ENCODE peak calls at places on chromosome 22, in seven cellular contexts. One of them, this sample, is unnamed.

GRCh38 chr22:38951734-38952133 is 5.7 kb upstream of the APOBEC3A start:
- DNase-seq in MCF 10A: no peak
- DNase-seq in HFF-Myc: no peak
- DNase-seq in tibial nerve: no peak
- DNase-seq in neural crest cell: no peak
- DNase-seq in fibroblast of lung: no peak
- DNase-seq in WTC11: no peak
- DNase-seq in this sample: no peak

GRCh38 chr22:49586873-49587272 is 240.8 kb downstream of the BRD1 start:
- DNase-seq in MCF 10A: no peak
- DNase-seq in HFF-Myc: no peak
- DNase-seq in tibial nerve: no peak
- DNase-seq in neural crest cell: no peak
- DNase-seq in fibroblast of lung: no peak
- DNase-seq in WTC11: peak
- DNase-seq in this sample: no peak

GRCh38 chr22:48579035-48579914 is 1248.4 kb downstream of the BRD1 start:
- DNase-seq in MCF 10A: no peak
- DNase-seq in HFF-Myc: no peak
- DNase-seq in tibial nerve: no peak
- DNase-seq in neural crest cell: no peak
- DNase-seq in fibroblast of lung: peak
- DNase-seq in WTC11: no peak
- DNase-seq in this sample: no peak

GRCh38 chr22:32589007-32589406 is 114.4 kb downstream of the FBXO7 start:
- DNase-seq in MCF 10A: no peak
- DNase-seq in HFF-Myc: no peak
- DNase-seq in tibial nerve: peak
- DNase-seq in neural crest cell: no peak
- DNase-seq in fibroblast of lung: no peak
- DNase-seq in WTC11: no peak
- DNase-seq in this sample: no peak

GRCh38 chr22:32676196-32676595 is 125.3 kb upstream of the TIMP3 start:
- DNase-seq in MCF 10A: peak
- DNase-seq in HFF-Myc: no peak
- DNase-seq in tibial nerve: no peak
- DNase-seq in neural crest cell: no peak
- DNase-seq in fibroblast of lung: no peak
- DNase-seq in WTC11: no peak
- DNase-seq in this sample: no peak

GRCh38 chr22:37409557-37409956 is 17.7 kb downstream of the ELFN2 start:
- DNase-seq in MCF 10A: no peak
- DNase-seq in HFF-Myc: no peak
- DNase-seq in tibial nerve: no peak
- DNase-seq in neural crest cell: no peak
- DNase-seq in fibroblast of lung: no peak
- DNase-seq in WTC11: no peak
- DNase-seq in this sample: no peak

GRCh38 chr22:35324067-35324466 is 24.4 kb downstream of the TOM1 start:
- DNase-seq in MCF 10A: no peak
- DNase-seq in HFF-Myc: no peak
- DNase-seq in tibial nerve: no peak
- DNase-seq in neural crest cell: no peak
- DNase-seq in fibroblast of lung: no peak
- DNase-seq in WTC11: no peak
- DNase-seq in this sample: no peak

GRCh38 chr22:50467341-50467740 is 7.5 kb downstream of the SBF1 start:
- DNase-seq in MCF 10A: no peak
- DNase-seq in HFF-Myc: no peak
- DNase-seq in tibial nerve: no peak
- DNase-seq in neural crest cell: no peak
- DNase-seq in fibroblast of lung: no peak
- DNase-seq in WTC11: no peak
- DNase-seq in this sample: no peak

GRCh38 chr22:36182056-36182455 is 19.6 kb downstream of the APOL4 start:
- DNase-seq in MCF 10A: no peak
- DNase-seq in HFF-Myc: no peak
- DNase-seq in tibial nerve: no peak
- DNase-seq in neural crest cell: no peak
- DNase-seq in fibroblast of lung: peak
- DNase-seq in WTC11: no peak
- DNase-seq in this sample: no peak

GRCh38 chr22:50267591-50268390 is 2.4 kb downstream of the MAPK11 start:
- DNase-seq in MCF 10A: peak
- DNase-seq in HFF-Myc: no peak
- DNase-seq in tibial nerve: peak
- DNase-seq in neural crest cell: no peak
- DNase-seq in fibroblast of lung: peak
- DNase-seq in WTC11: peak
- DNase-seq in this sample: no peak

GRCh38 chr22:38981005-38981658 is 1.0 kb upstream of the APOBEC3B start:
- DNase-seq in MCF 10A: peak
- DNase-seq in HFF-Myc: no peak
- DNase-seq in tibial nerve: no peak
- DNase-seq in neural crest cell: no peak
- DNase-seq in fibroblast of lung: peak
- DNase-seq in WTC11: no peak
- DNase-seq in this sample: no peak

GRCh38 chr22:39920134-39920743 is 19.4 kb downstream of the GRAP2 start:
- DNase-seq in MCF 10A: no peak
- DNase-seq in HFF-Myc: no peak
- DNase-seq in tibial nerve: no peak
- DNase-seq in neural crest cell: no peak
- DNase-seq in fibroblast of lung: no peak
- DNase-seq in WTC11: no peak
- DNase-seq in this sample: no peak

GRCh38 chr22:50034126-50035081 is 21.8 kb upstream of the IL17REL start:
- DNase-seq in MCF 10A: no peak
- DNase-seq in HFF-Myc: no peak
- DNase-seq in tibial nerve: no peak
- DNase-seq in neural crest cell: no peak
- DNase-seq in fibroblast of lung: no peak
- DNase-seq in WTC11: no peak
- DNase-seq in this sample: no peak

GRCh38 chr22:40046126-40046525 is 51.4 kb downstream of the FAM83F start:
- DNase-seq in MCF 10A: no peak
- DNase-seq in HFF-Myc: no peak
- DNase-seq in tibial nerve: no peak
- DNase-seq in neural crest cell: no peak
- DNase-seq in fibroblast of lung: no peak
- DNase-seq in WTC11: no peak
- DNase-seq in this sample: no peak

GRCh38 chr22:35643991-35644390 is 4.3 kb upstream of the APOL6 start:
- DNase-seq in MCF 10A: peak
- DNase-seq in HFF-Myc: no peak
- DNase-seq in tibial nerve: no peak
- DNase-seq in neural crest cell: no peak
- DNase-seq in fibroblast of lung: no peak
- DNase-seq in WTC11: no peak
- DNase-seq in this sample: no peak

GRCh38 chr22:42632096-42632495 is 8.3 kb downstream of the ATP5MGL start:
- DNase-seq in MCF 10A: no peak
- DNase-seq in HFF-Myc: no peak
- DNase-seq in tibial nerve: peak
- DNase-seq in neural crest cell: no peak
- DNase-seq in fibroblast of lung: no peak
- DNase-seq in WTC11: no peak
- DNase-seq in this sample: no peak
- TF ChIP-seq CTCF in MCF 10A: peak
- TF ChIP-seq CTCF in HFF-Myc: peak
- TF ChIP-seq CTCF in tibial nerve: no peak
- TF ChIP-seq CTCF in neural crest cell: peak
- TF ChIP-seq CTCF in fibroblast of lung: peak
- TF ChIP-seq CTCF in WTC11: no peak
- TF ChIP-seq CTCF in this sample: peak

GRCh38 chr22:27628341-27628740 is 173.2 kb downstream of the MN1 start:
- DNase-seq in MCF 10A: no peak
- DNase-seq in HFF-Myc: no peak
- DNase-seq in tibial nerve: no peak
- DNase-seq in neural crest cell: no peak
- DNase-seq in fibroblast of lung: no peak
- DNase-seq in WTC11: no peak
- DNase-seq in this sample: no peak

GRCh38 chr22:27625769-27626674 is 175.5 kb downstream of the MN1 start:
- DNase-seq in MCF 10A: no peak
- DNase-seq in HFF-Myc: no peak
- DNase-seq in tibial nerve: no peak
- DNase-seq in neural crest cell: no peak
- DNase-seq in fibroblast of lung: no peak
- DNase-seq in WTC11: no peak
- DNase-seq in this sample: no peak

GRCh38 chr22:27626675-27627443 is 174.7 kb downstream of the MN1 start:
- DNase-seq in MCF 10A: no peak
- DNase-seq in HFF-Myc: no peak
- DNase-seq in tibial nerve: no peak
- DNase-seq in neural crest cell: no peak
- DNase-seq in fibroblast of lung: no peak
- DNase-seq in WTC11: no peak
- DNase-seq in this sample: no peak

GRCh38 chr22:27627901-27628300 is 173.7 kb downstream of the MN1 start:
- DNase-seq in MCF 10A: no peak
- DNase-seq in HFF-Myc: no peak
- DNase-seq in tibial nerve: no peak
- DNase-seq in neural crest cell: no peak
- DNase-seq in fibroblast of lung: no peak
- DNase-seq in WTC11: no peak
- DNase-seq in this sample: no peak

GRCh38 chr22:27627444-27627833 is 174.1 kb downstream of the MN1 start:
- DNase-seq in MCF 10A: peak
- DNase-seq in HFF-Myc: no peak
- DNase-seq in tibial nerve: no peak
- DNase-seq in neural crest cell: no peak
- DNase-seq in fibroblast of lung: no peak
- DNase-seq in WTC11: no peak
- DNase-seq in this sample: no peak
- TF ChIP-seq CTCF in MCF 10A: no peak
- TF ChIP-seq CTCF in HFF-Myc: no peak
- TF ChIP-seq CTCF in tibial nerve: no peak
- TF ChIP-seq CTCF in neural crest cell: no peak
- TF ChIP-seq CTCF in fibroblast of lung: no peak
- TF ChIP-seq CTCF in WTC11: no peak
- TF ChIP-seq CTCF in this sample: no peak

GRCh38 chr22:29798801-29799200 is 31.6 kb downstream of the UQCR10 start:
- DNase-seq in MCF 10A: no peak
- DNase-seq in HFF-Myc: no peak
- DNase-seq in tibial nerve: no peak
- DNase-seq in neural crest cell: no peak
- DNase-seq in fibroblast of lung: no peak
- DNase-seq in WTC11: no peak
- DNase-seq in this sample: no peak

GRCh38 chr22:29799217-29799680 is 32.1 kb downstream of the UQCR10 start:
- DNase-seq in MCF 10A: peak
- DNase-seq in HFF-Myc: peak
- DNase-seq in tibial nerve: peak
- DNase-seq in neural crest cell: no peak
- DNase-seq in fibroblast of lung: peak
- DNase-seq in WTC11: no peak
- DNase-seq in this sample: no peak

GRCh38 chr22:29803190-29803589 is 34.9 kb downstream of the ASCC2 start:
- DNase-seq in MCF 10A: no peak
- DNase-seq in HFF-Myc: no peak
- DNase-seq in tibial nerve: no peak
- DNase-seq in neural crest cell: no peak
- DNase-seq in fibroblast of lung: no peak
- DNase-seq in WTC11: no peak
- DNase-seq in this sample: no peak

GRCh38 chr22:29801796-29802195 is 34.6 kb downstream of the UQCR10 start:
- DNase-seq in MCF 10A: no peak
- DNase-seq in HFF-Myc: no peak
- DNase-seq in tibial nerve: no peak
- DNase-seq in neural crest cell: no peak
- DNase-seq in fibroblast of lung: no peak
- DNase-seq in WTC11: no peak
- DNase-seq in this sample: no peak

GRCh38 chr22:29801153-29801552 is 34.0 kb downstream of the UQCR10 start:
- DNase-seq in MCF 10A: no peak
- DNase-seq in HFF-Myc: no peak
- DNase-seq in tibial nerve: no peak
- DNase-seq in neural crest cell: no peak
- DNase-seq in fibroblast of lung: no peak
- DNase-seq in WTC11: no peak
- DNase-seq in this sample: no peak
- TF ChIP-seq CTCF in MCF 10A: no peak
- TF ChIP-seq CTCF in HFF-Myc: no peak
- TF ChIP-seq CTCF in tibial nerve: no peak
- TF ChIP-seq CTCF in neural crest cell: no peak
- TF ChIP-seq CTCF in fibroblast of lung: no peak
- TF ChIP-seq CTCF in WTC11: no peak
- TF ChIP-seq CTCF in this sample: no peak

GRCh38 chr22:17176715-17177114 is 17.6 kb upstream of the HDHD5 start:
- DNase-seq in MCF 10A: no peak
- DNase-seq in HFF-Myc: no peak
- DNase-seq in tibial nerve: no peak
- DNase-seq in neural crest cell: no peak
- DNase-seq in fibroblast of lung: no peak
- DNase-seq in WTC11: no peak
- DNase-seq in this sample: no peak
- TF ChIP-seq CTCF in MCF 10A: no peak
- TF ChIP-seq CTCF in HFF-Myc: no peak
- TF ChIP-seq CTCF in tibial nerve: no peak
- TF ChIP-seq CTCF in neural crest cell: no peak
- TF ChIP-seq CTCF in fibroblast of lung: no peak
- TF ChIP-seq CTCF in WTC11: no peak
- TF ChIP-seq CTCF in this sample: no peak

GRCh38 chr22:30247561-30247960 is 1.0 kb upstream of the LIF start:
- DNase-seq in MCF 10A: no peak
- DNase-seq in HFF-Myc: no peak
- DNase-seq in tibial nerve: no peak
- DNase-seq in neural crest cell: no peak
- DNase-seq in fibroblast of lung: no peak
- DNase-seq in WTC11: no peak
- DNase-seq in this sample: no peak

GRCh38 chr22:30247974-30248373 is 1.4 kb upstream of the LIF start:
- DNase-seq in MCF 10A: no peak
- DNase-seq in HFF-Myc: no peak
- DNase-seq in tibial nerve: no peak
- DNase-seq in neural crest cell: no peak
- DNase-seq in fibroblast of lung: no peak
- DNase-seq in WTC11: no peak
- DNase-seq in this sample: no peak

GRCh38 chr22:30245985-30246901 is at the start of gene LIF:
- DNase-seq in MCF 10A: peak
- DNase-seq in HFF-Myc: no peak
- DNase-seq in tibial nerve: no peak
- DNase-seq in neural crest cell: no peak
- DNase-seq in fibroblast of lung: peak
- DNase-seq in WTC11: peak
- DNase-seq in this sample: peak

GRCh38 chr22:30248484-30248883 is 1.9 kb upstream of the LIF start:
- DNase-seq in MCF 10A: no peak
- DNase-seq in HFF-Myc: no peak
- DNase-seq in tibial nerve: no peak
- DNase-seq in neural crest cell: no peak
- DNase-seq in fibroblast of lung: no peak
- DNase-seq in WTC11: no peak
- DNase-seq in this sample: no peak

DNA sequence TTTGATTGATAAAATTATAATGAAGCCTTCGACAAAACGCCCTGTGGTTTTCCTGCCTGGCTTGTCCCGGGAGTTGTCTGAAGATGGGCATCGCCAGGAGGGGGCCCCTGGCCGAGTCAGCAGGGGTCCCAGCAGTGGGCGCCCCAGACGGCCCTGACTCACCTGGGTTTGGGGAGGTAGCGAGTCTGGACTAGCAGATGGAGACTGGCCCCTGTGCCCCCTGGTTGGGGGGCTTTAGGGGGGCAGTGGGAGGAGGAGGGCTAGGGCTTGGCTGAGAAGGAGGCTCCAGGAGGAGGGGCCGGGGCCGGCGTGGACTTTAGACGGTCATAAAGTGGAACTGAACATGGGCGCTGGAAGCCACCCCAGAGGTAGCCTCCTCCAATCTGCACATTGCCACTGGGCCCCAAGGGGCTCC is 410 bp upstream of the LIF start:
- DNase-seq in MCF 10A: no peak
- DNase-seq in HFF-Myc: no peak
- DNase-seq in tibial nerve: no peak
- DNase-seq in neural crest cell: no peak
- DNase-seq in fibroblast of lung: no peak
- DNase-seq in WTC11: no peak
- DNase-seq in this sample: no peak
- TF ChIP-seq CTCF in MCF 10A: no peak
- TF ChIP-seq CTCF in HFF-Myc: no peak
- TF ChIP-seq CTCF in tibial nerve: no peak
- TF ChIP-seq CTCF in neural crest cell: no peak
- TF ChIP-seq CTCF in fibroblast of lung: no peak
- TF ChIP-seq CTCF in WTC11: no peak
- TF ChIP-seq CTCF in this sample: no peak